ENCODE peak calls at places on chromosomes 7 and 10, in six cellular contexts. A is endothelial cell of umbilical vein, M is K562, F is HepG2, W is H1, J is A549. K is an unnamed sample.

GRCh38 chr7:5629941-5630340 is 151.5 kb downstream of the RNF216 start:
- DNase-seq in W (peak), J (no peak), M (no peak), A (peak), F (no peak), K (no peak)

GRCh38 chr7:111145472-111145871 is 54.5 kb downstream of the LRRN3 start:
- DNase-seq in F (no peak), A (no peak), W (no peak), M (no peak), J (no peak), K (no peak)

GRCh38 chr7:95132500-95132899 is 191.8 kb downstream of the PON1 start:
- DNase-seq in A (no peak), M (no peak), F (no peak), J (no peak), W (no peak), K (no peak)

GRCh38 chr7:158876984-158877383 is 20.6 kb downstream of the DYNC2I1 start:
- DNase-seq in J (no peak), W (no peak), M (no peak), A (no peak), F (no peak), K (no peak)

GRCh38 chr7:80609732-80610131 is 28.7 kb upstream of the CD36 start:
- DNase-seq in F (no peak), M (no peak), W (no peak), J (no peak), A (no peak), K (no peak)

GRCh38 chr10:22325272-22325947 is 4.5 kb downstream of the BMI1 start:
- DNase-seq in M (peak), W (peak), A (peak), F (peak), J (peak), K (peak)

GRCh38 chr7:87627634-87627994 is 584 bp upstream of the RUNDC3B start:
- DNase-seq in F (no peak), W (peak), A (no peak), M (no peak), J (peak), K (peak)

GRCh38 chr10:130747946-130748345 is 563.6 kb downstream of the TCERG1L start:
- DNase-seq in W (no peak), J (no peak), A (no peak), F (no peak), M (no peak), K (no peak)

GRCh38 chr7:2120251-2120660 is 112.5 kb downstream of the MAD1L1 start:
- DNase-seq in W (no peak), J (no peak), A (no peak), M (no peak), F (no peak), K (no peak)

GRCh38 chr10:100750291-100751210 is 5.2 kb downstream of the PAX2 start:
- DNase-seq in W (peak), F (no peak), A (no peak), M (no peak), J (no peak), K (peak)

GRCh38 chr7:85021090-85021704 is 165.7 kb downstream of the SEMA3D start:
- DNase-seq in M (peak), W (no peak), F (no peak), A (peak), J (peak), K (no peak)

GRCh38 chr7:85525661-85526060 is 338.8 kb upstream of the SEMA3D start:
- DNase-seq in W (no peak), A (no peak), M (no peak), J (no peak), F (no peak), K (no peak)

GRCh38 chr7:101557421-101557820 is 71.7 kb downstream of the MYL10 start:
- DNase-seq in W (no peak), M (no peak), J (no peak), F (no peak), A (no peak), K (no peak)

GRCh38 chr10:3069876-3070275 is 2.5 kb downstream of the PFKP start:
- DNase-seq in J (no peak), A (no peak), W (no peak), F (no peak), M (no peak), K (no peak)

GRCh38 chr10:69904533-69904932 is 102.8 kb downstream of the COL13A1 start:
- DNase-seq in W (no peak), A (no peak), J (no peak), F (no peak), M (no peak), K (no peak)

GRCh38 chr10:26969145-26969926 is 108.6 kb upstream of the ABI1 start:
- DNase-seq in J (no peak), M (no peak), W (no peak), A (no peak), F (no peak), K (no peak)

GRCh38 chr10:91684841-91685240 is 52.0 kb upstream of the PPP1R3C start:
- DNase-seq in M (no peak), F (no peak), A (no peak), J (no peak), W (no peak), K (no peak)

GRCh38 chr7:133709036-133709880 is 417.9 kb upstream of the LRGUK start:
- DNase-seq in F (no peak), J (no peak), M (no peak), W (no peak), A (no peak), K (no peak)

GRCh38 chr7:54947266-54947665 is 71.6 kb upstream of the EGFR start:
- DNase-seq in J (no peak), F (no peak), A (no peak), W (no peak), M (no peak), K (no peak)

GRCh38 chr7:4748267-4748666 is 27.2 kb upstream of the AP5Z1 start:
- DNase-seq in W (no peak), J (no peak), A (peak), M (no peak), F (no peak), K (no peak)

GRCh38 chr7:98357751-98358161 is 43.1 kb downstream of the BAIAP2L1 start:
- DNase-seq in W (no peak), F (peak), M (no peak), A (peak), J (peak), K (no peak)

GRCh38 chr10:100510533-100511308 is 8.9 kb downstream of the SEC31B start:
- DNase-seq in W (no peak), M (no peak), A (no peak), F (no peak), J (no peak), K (no peak)

GRCh38 chr10:118045842-118046490 is 775 bp downstream of the RAB11FIP2 start:
- DNase-seq in J (peak), W (peak), M (peak), F (peak), A (peak), K (peak)

GRCh38 chr7:104207731-104208420 is at the start of gene ORC5:
- DNase-seq in F (peak), M (peak), A (peak), J (peak), W (peak), K (peak)

GRCh38 chr7:88218428-88218745 is 1.5 kb downstream of the SRI start:
- DNase-seq in W (no peak), A (no peak), F (no peak), J (no peak), M (no peak), K (no peak)

GRCh38 chr10:61486738-61487396 is 33.7 kb upstream of the TMEM26 start:
- DNase-seq in W (no peak), F (peak), J (no peak), M (no peak), A (peak), K (no peak)

GRCh38 chr7:146826338-146826737 is 709.7 kb downstream of the CNTNAP2 start:
- DNase-seq in J (no peak), A (no peak), F (no peak), W (no peak), M (no peak), K (peak)

GRCh38 chr7:130006771-130007170 is 44.4 kb downstream of the ZC3HC1 start:
- DNase-seq in A (no peak), W (no peak), F (no peak), J (no peak), M (no peak), K (no peak)

GRCh38 chr10:74890460-74890859 is 64.1 kb downstream of the KAT6B start:
- DNase-seq in M (no peak), A (no peak), W (no peak), F (no peak), J (no peak), K (no peak)

GRCh38 chr10:74891048-74891447 is 64.6 kb downstream of the KAT6B start:
- DNase-seq in W (no peak), J (no peak), F (no peak), A (no peak), M (no peak), K (no peak)

GRCh38 chr10:74887614-74888284 is 61.3 kb downstream of the KAT6B start:
- DNase-seq in J (no peak), W (no peak), A (no peak), F (no peak), M (no peak), K (no peak)

GRCh38 chr10:74889662-74889998 is 63.2 kb downstream of the KAT6B start:
- DNase-seq in A (no peak), J (no peak), W (no peak), M (no peak), F (no peak), K (no peak)

DNA sequence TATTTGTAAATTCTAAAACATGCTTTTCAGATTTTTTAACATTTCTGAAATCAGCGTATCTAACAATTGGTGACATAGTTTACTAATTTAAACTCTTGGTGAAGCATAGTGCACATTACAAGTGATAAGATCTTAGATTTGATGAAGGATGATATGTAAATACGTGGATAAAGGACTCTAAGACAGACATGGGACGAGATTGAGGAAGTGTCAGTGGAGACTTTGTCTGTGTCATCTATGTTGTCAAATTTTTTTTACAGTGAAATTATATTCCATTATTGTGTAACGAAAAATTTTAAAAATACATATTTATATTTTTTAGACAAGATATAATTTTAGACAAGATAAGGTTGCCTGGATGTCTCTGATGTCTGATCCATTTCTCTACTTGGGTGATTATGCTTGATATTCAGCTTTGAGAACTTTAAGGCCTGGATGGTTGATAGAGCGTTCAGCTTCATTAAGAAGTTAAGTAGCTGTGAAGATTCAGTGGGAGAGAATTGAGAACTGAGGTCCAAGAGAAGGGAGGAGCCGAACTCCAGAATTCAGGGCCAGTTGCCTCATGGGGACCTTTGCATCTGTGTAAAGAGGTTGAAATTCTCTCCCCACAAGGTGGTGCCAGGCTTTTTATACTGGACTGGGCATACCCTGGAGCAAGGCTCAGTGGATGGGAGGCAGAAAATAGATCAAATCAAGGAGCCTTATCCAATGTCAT is 62.7 kb downstream of the KAT6B start:
- DNase-seq in J (no peak), M (no peak), W (no peak), A (no peak), F (peak), K (no peak)
- TF ChIP-seq JUN in J (no peak), M (no peak), W (no peak), A (no peak), F (no peak), K (no peak)

GRCh38 chr10:124315599-124316270 is 103.0 kb downstream of the OAT start:
- DNase-seq in J (no peak), A (no peak), F (no peak), M (no peak), W (no peak), K (no peak)
- TF ChIP-seq JUN in J (no peak), A (no peak), F (no peak), M (no peak), W (no peak), K (no peak)

GRCh38 chr10:75841266-75841665 is 409.8 kb downstream of the LRMDA start:
- DNase-seq in A (no peak), J (no peak), M (no peak), F (no peak), W (no peak), K (no peak)
- TF ChIP-seq JUN in A (no peak), J (no peak), M (no peak), F (no peak), W (no peak), K (no peak)

DNA sequence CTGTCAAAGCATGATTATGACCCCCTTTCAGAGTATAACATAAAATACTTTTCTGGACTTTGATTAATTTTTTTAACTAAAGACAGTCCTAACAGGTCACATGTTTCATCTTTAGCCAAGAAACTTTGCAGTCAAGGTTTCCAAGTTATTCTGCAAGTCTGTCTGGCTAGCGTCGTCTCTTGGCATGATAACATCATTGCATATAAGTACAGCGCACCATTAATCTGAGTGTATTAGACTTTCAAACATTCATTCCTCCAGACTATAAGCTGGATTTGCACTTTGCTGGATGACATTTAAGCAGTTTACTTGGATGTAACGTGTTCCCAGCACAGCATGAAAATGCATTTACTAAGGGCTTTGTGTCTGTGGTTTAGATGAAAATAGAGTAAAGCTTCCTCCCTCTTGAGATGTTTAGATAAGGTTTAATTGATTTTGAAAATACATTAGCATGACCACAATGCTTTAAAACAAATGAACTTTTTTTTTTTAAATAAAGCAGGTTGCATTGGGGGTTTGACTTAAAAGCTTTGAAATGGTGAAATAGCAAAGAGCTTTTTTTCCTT is 349.0 kb upstream of the MTPN start:
- DNase-seq in J (no peak), A (no peak), M (no peak), F (no peak), W (no peak), K (no peak)
- TF ChIP-seq JUN in J (no peak), A (no peak), M (no peak), F (no peak), W (no peak), K (no peak)

GRCh38 chr10:17650416-17650815 is 6.5 kb downstream of the STAM start:
- DNase-seq in F (no peak), M (no peak), W (no peak), A (no peak), J (no peak), K (no peak)

GRCh38 chr10:17651891-17652290 is 7.9 kb downstream of the STAM start:
- DNase-seq in F (no peak), J (no peak), M (no peak), A (no peak), W (no peak), K (no peak)

GRCh38 chr10:17647316-17647715 is 3.4 kb downstream of the STAM start:
- DNase-seq in M (no peak), A (no peak), W (no peak), F (no peak), J (no peak), K (no peak)

GRCh38 chr10:17649052-17649451 is 5.1 kb downstream of the STAM start:
- DNase-seq in A (no peak), M (no peak), J (no peak), W (no peak), F (no peak), K (no peak)

DNA sequence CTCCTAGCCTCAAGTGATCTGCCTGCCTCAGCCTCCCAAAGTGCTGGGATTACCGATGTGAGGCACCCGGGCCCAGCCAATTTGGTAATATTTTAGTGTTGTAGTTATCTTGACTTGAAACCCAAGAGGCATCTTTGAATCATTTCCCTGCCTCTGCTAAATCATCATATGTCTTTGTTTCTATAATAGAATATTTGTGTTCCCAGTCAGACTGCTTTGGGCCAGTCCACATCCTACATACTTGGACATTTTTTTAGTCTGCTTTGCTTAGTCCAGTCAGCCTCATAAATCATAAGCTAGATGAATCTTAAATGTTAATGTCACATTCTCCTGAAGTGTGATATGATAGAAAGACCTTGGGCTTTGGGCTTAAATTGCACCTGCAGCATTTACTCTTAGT is 5.9 kb downstream of the STAM start:
- DNase-seq in A (no peak), F (no peak), W (no peak), J (no peak), M (no peak), K (no peak)
- TF ChIP-seq JUN in A (no peak), F (no peak), W (no peak), J (no peak), M (no peak), K (no peak)

DNA sequence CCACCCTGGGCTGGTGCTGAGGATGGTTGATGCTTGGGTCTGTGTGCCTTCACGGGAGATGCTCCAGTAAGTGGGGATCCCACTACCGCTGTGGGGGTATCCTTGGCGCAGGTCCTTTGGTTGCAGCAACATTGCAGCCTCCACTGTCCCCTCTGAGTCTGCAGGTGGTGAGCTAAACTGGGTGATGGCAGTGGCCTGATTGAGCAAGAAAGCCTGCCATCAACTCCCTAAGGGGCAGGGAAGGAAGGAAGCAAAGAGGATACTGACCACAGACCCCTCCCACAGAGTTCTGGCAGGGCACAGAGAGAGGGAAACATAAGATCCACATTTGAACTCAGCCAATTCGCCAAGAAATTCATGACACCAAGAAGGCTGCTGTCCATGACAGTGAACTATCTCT is 43.2 kb downstream of the MYO1G start:
- DNase-seq in M (no peak), A (no peak), W (no peak), F (no peak), J (no peak), K (no peak)
- TF ChIP-seq JUN in M (no peak), A (no peak), W (no peak), F (no peak), J (no peak), K (no peak)

GRCh38 chr10:96711048-96711713 is 9.1 kb downstream of the PIK3AP1 start:
- DNase-seq in W (no peak), F (no peak), J (no peak), A (no peak), M (no peak), K (no peak)

GRCh38 chr10:96718304-96718990 is 1.9 kb downstream of the PIK3AP1 start:
- DNase-seq in W (no peak), F (no peak), A (no peak), M (peak), J (no peak), K (no peak)

GRCh38 chr10:96714031-96714590 is 6.2 kb downstream of the PIK3AP1 start:
- DNase-seq in M (no peak), F (no peak), A (no peak), J (no peak), W (no peak), K (no peak)

GRCh38 chr10:96716396-96716795 is 3.9 kb downstream of the PIK3AP1 start:
- DNase-seq in J (no peak), F (no peak), W (no peak), A (no peak), M (no peak), K (no peak)

DNA sequence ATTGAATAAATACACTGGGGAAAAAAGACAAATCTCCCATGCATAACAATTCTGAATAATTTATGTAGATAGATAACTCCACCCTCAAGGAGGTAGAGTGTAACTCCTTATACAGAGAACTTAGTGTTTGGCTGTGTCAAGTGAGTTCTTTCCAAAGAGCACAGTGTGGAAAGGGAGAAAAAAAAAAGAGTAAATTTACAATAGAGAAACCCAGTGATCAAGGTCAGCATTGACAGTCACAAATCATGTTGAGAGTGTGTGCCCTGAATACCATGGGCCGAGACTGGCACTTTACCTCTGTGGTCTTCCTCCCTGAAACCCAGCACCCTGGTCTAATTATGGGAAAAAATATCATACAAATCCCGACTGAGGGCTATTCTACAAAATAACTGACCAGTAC is 5.5 kb downstream of the PIK3AP1 start:
- DNase-seq in A (no peak), F (no peak), W (no peak), J (no peak), M (no peak), K (no peak)
- TF ChIP-seq JUN in A (no peak), F (no peak), W (no peak), J (no peak), M (no peak), K (no peak)

GRCh38 chr10:103666751-103667150 is 173.2 kb downstream of the NEURL1 start:
- DNase-seq in F (no peak), W (no peak), A (no peak), J (no peak), M (no peak), K (no peak)

GRCh38 chr10:103669243-103669929 is 175.9 kb downstream of the NEURL1 start:
- DNase-seq in J (no peak), F (no peak), W (no peak), A (no peak), M (no peak), K (no peak)

GRCh38 chr10:103667390-103667789 is 173.9 kb downstream of the NEURL1 start:
- DNase-seq in J (no peak), F (no peak), M (peak), W (no peak), A (no peak), K (peak)

GRCh38 chr10:103669944-103670343 is 176.4 kb downstream of the NEURL1 start:
- DNase-seq in A (no peak), F (no peak), M (no peak), W (no peak), J (no peak), K (no peak)

GRCh38 chr10:103668351-103669242 is 175.1 kb downstream of the NEURL1 start:
- DNase-seq in A (peak), W (no peak), F (no peak), J (no peak), M (peak), K (no peak)
- TF ChIP-seq JUN in A (no peak), W (no peak), F (no peak), J (no peak), M (no peak), K (no peak)

K was measured in WTC11.